ENCODE peak calls at places on chromosome 3, in four cellular contexts. One of them, this sample, is unnamed.

GRCh38 chr3:194404365-194405140 is 5.5 kb upstream of the GP5 start:
- DNase-seq in spleen: no peak
- DNase-seq in heart left ventricle: no peak
- DNase-seq in tibial nerve: no peak
- DNase-seq in this sample: peak

GRCh38 chr3:27840807-27841594 is 118.9 kb upstream of the EOMES start:
- DNase-seq in heart left ventricle: no peak
- DNase-seq in tibial nerve: no peak
- DNase-seq in spleen: no peak
- DNase-seq in this sample: no peak

GRCh38 chr3:10762611-10763247 is 53.3 kb upstream of the SLC6A11 start:
- DNase-seq in heart left ventricle: no peak
- DNase-seq in spleen: no peak
- DNase-seq in tibial nerve: no peak
- DNase-seq in this sample: no peak

GRCh38 chr3:161104561-161105551 is at the start of gene B3GALNT1:
- DNase-seq in heart left ventricle: peak
- DNase-seq in spleen: peak
- DNase-seq in tibial nerve: no peak
- DNase-seq in this sample: no peak

GRCh38 chr3:66729685-66730393 is 229.0 kb upstream of the LRIG1 start:
- DNase-seq in heart left ventricle: no peak
- DNase-seq in tibial nerve: no peak
- DNase-seq in spleen: no peak
- DNase-seq in this sample: no peak

GRCh38 chr3:21310176-21310575 is 440.8 kb downstream of the ZNF385D start:
- DNase-seq in spleen: no peak
- DNase-seq in heart left ventricle: no peak
- DNase-seq in tibial nerve: no peak
- DNase-seq in this sample: no peak

GRCh38 chr3:123792473-123793201 is 91.5 kb downstream of the MYLK start:
- DNase-seq in heart left ventricle: no peak
- DNase-seq in tibial nerve: no peak
- DNase-seq in spleen: no peak
- DNase-seq in this sample: no peak

GRCh38 chr3:146503459-146504202 is 34.3 kb upstream of the PLSCR2 start:
- DNase-seq in tibial nerve: no peak
- DNase-seq in heart left ventricle: no peak
- DNase-seq in spleen: no peak
- DNase-seq in this sample: peak

GRCh38 chr3:106765342-106765741 is 611.9 kb upstream of the CCDC54 start:
- DNase-seq in tibial nerve: no peak
- DNase-seq in spleen: no peak
- DNase-seq in heart left ventricle: no peak
- DNase-seq in this sample: peak

GRCh38 chr3:157589168-157589567 is 86.0 kb upstream of the VEPH1 start:
- DNase-seq in heart left ventricle: no peak
- DNase-seq in spleen: no peak
- DNase-seq in tibial nerve: no peak
- DNase-seq in this sample: no peak

GRCh38 chr3:177835008-177835407 is 637.7 kb upstream of the TBL1XR1 start:
- DNase-seq in spleen: no peak
- DNase-seq in heart left ventricle: no peak
- DNase-seq in tibial nerve: no peak
- DNase-seq in this sample: peak

GRCh38 chr3:36905545-36905944 is 39.3 kb downstream of the TRANK1 start:
- DNase-seq in heart left ventricle: no peak
- DNase-seq in tibial nerve: no peak
- DNase-seq in spleen: no peak
- DNase-seq in this sample: no peak

GRCh38 chr3:15330031-15330596 is 2.3 kb downstream of the SH3BP5 start:
- DNase-seq in spleen: no peak
- DNase-seq in tibial nerve: peak
- DNase-seq in heart left ventricle: peak
- DNase-seq in this sample: peak

GRCh38 chr3:134457331-134458125 is 28.3 kb downstream of the ANAPC13 start:
- DNase-seq in heart left ventricle: no peak
- DNase-seq in spleen: no peak
- DNase-seq in tibial nerve: no peak
- DNase-seq in this sample: no peak

GRCh38 chr3:19934098-19934566 is at the start of gene EFHB:
- DNase-seq in heart left ventricle: no peak
- DNase-seq in tibial nerve: no peak
- DNase-seq in spleen: no peak
- DNase-seq in this sample: no peak

GRCh38 chr3:58088501-58088900 is 80.3 kb downstream of the FLNB start:
- DNase-seq in heart left ventricle: no peak
- DNase-seq in spleen: no peak
- DNase-seq in tibial nerve: no peak
- DNase-seq in this sample: no peak

GRCh38 chr3:163218336-163218735 is 1721.7 kb downstream of the OTOL1 start:
- DNase-seq in tibial nerve: no peak
- DNase-seq in spleen: no peak
- DNase-seq in heart left ventricle: no peak
- DNase-seq in this sample: no peak

GRCh38 chr3:102979202-102979601 is 544.4 kb downstream of the ZPLD1 start:
- DNase-seq in spleen: no peak
- DNase-seq in tibial nerve: no peak
- DNase-seq in heart left ventricle: no peak
- DNase-seq in this sample: no peak

GRCh38 chr3:127777861-127778711 is 44.2 kb downstream of the MGLL start:
- DNase-seq in tibial nerve: no peak
- DNase-seq in spleen: peak
- DNase-seq in heart left ventricle: no peak
- DNase-seq in this sample: no peak

GRCh38 chr3:21484323-21485154 is 266.5 kb downstream of the ZNF385D start:
- DNase-seq in spleen: no peak
- DNase-seq in heart left ventricle: peak
- DNase-seq in tibial nerve: no peak
- DNase-seq in this sample: peak

GRCh38 chr3:143252931-143253330 is 133.4 kb downstream of the CHST2 start:
- DNase-seq in heart left ventricle: no peak
- DNase-seq in spleen: no peak
- DNase-seq in tibial nerve: no peak
- DNase-seq in this sample: no peak

GRCh38 chr3:47282424-47283192 is at the start of the genes KIF9 and KLHL18:
- DNase-seq in heart left ventricle: peak
- DNase-seq in spleen: peak
- DNase-seq in tibial nerve: peak
- DNase-seq in this sample: peak
- TF ChIP-seq POLR2A in heart left ventricle: peak
- TF ChIP-seq POLR2A in spleen: peak
- TF ChIP-seq POLR2A in tibial nerve: no peak
- TF ChIP-seq POLR2A in this sample: peak

GRCh38 chr3:33884204-33884561 is 85.8 kb downstream of the PDCD6IP start:
- DNase-seq in tibial nerve: no peak
- DNase-seq in spleen: no peak
- DNase-seq in heart left ventricle: no peak
- DNase-seq in this sample: no peak
- TF ChIP-seq CTCF in tibial nerve: peak
- TF ChIP-seq CTCF in spleen: no peak
- TF ChIP-seq CTCF in heart left ventricle: peak
- TF ChIP-seq CTCF in this sample: no peak

DNA sequence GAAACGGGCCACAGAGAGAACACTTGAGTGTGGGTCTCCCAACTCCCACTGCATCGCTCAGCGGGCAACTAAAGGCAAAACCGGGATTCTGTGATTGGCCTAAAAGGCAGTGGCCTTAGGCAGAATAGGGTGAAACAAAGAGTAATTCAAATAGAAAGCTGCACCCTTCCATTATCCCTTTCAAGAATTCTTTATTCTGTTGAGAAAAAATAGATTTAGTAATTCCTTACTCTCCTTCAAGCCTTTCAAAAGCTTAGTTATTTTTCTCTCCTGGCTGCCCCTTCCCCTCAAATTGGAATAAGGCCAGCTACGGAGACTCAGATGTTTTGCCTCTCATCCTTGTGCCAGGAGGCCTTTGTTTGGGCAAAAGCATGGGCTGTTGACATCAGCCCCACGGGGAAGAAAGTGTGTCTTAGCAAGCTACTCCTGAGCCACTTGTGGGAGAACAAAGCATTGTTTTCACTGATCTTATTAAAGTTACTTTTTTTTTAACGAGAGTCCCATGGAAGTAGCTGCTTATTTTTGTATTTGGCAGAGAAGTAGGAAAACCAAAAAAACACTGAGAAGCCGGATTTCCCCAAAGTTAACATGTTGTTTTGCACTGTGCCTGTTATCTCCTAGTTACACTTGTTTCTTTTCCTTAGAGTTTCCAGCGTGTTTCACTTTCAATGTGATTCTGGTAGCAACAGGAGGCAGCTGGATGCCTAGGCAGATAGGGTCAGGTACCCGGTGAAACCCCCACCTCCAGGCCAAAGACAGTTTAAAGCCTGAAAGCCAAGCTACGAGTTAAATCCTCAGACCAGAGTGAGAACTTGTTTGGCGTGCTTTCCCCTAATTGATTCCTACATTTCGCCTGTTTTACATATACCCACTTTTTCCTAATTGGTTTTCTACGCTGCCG is 2.2 kb downstream of the ST6GAL1 start:
- DNase-seq in spleen: no peak
- DNase-seq in tibial nerve: no peak
- DNase-seq in heart left ventricle: peak
- DNase-seq in this sample: no peak
- H3K4me3 ChIP-seq in spleen: peak
- H3K4me3 ChIP-seq in tibial nerve: peak
- H3K4me3 ChIP-seq in heart left ventricle: peak
- H3K4me3 ChIP-seq in this sample: peak

DNA sequence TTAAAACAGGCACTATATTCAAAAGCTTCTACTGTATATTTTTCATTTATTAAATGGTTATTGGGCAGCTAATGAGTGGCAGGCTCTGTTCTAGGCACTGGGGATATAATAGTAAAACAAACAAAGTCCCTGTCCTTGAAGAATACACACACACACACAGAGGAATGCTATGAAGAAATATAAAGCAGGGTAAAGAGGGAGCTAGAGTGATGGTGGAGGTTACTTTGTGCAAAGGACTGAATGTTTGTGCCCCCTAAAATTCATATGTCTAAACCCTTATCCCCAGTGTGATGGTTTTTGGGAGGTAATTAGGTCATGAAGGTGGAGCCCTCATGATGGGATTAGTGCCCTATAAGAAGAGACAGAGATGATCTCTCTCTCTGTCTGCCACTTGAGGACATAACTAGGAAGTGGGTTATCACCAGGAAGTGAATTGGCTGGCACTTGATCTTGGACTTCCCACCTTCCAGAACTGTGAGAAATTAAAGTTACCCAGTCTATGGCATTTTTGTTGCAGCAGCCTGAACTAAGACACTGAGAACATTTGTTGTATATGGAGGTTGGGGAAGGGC is 31.8 kb downstream of the USF3 start:
- DNase-seq in heart left ventricle: no peak
- DNase-seq in spleen: no peak
- DNase-seq in tibial nerve: no peak
- DNase-seq in this sample: no peak
- TF ChIP-seq POLR2A in heart left ventricle: no peak
- TF ChIP-seq POLR2A in spleen: no peak
- TF ChIP-seq POLR2A in tibial nerve: no peak
- TF ChIP-seq POLR2A in this sample: no peak

DNA sequence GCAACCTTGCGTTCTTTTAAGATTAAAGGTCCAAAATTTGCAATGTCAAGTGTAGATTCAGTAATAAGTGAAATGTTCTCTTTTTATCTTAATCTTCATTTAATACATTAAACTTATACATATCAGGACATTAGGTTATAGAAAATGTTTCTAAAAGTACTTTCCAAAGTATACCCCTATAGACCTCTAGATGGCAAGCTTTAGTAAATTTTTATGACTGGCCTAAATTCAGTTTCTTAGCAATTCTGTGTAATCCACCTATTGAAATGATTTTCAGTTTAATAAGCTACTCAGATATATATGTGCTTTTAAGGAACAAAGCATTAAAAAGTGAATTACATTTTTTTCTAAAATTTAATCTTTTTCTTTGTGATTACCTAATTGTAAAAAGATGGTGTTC is 342.2 kb downstream of the GBE1 start:
- DNase-seq in tibial nerve: no peak
- DNase-seq in heart left ventricle: no peak
- DNase-seq in spleen: no peak
- DNase-seq in this sample: peak
- TF ChIP-seq CTCF in tibial nerve: peak
- TF ChIP-seq CTCF in heart left ventricle: peak
- TF ChIP-seq CTCF in spleen: no peak
- TF ChIP-seq CTCF in this sample: no peak

GRCh38 chr3:155022896-155023295 is 57.2 kb upstream of the MME start:
- DNase-seq in tibial nerve: no peak
- DNase-seq in spleen: no peak
- DNase-seq in heart left ventricle: no peak
- DNase-seq in this sample: no peak
- H3K4me3 ChIP-seq in tibial nerve: no peak
- H3K4me3 ChIP-seq in spleen: no peak
- H3K4me3 ChIP-seq in heart left ventricle: no peak
- H3K4me3 ChIP-seq in this sample: no peak

DNA sequence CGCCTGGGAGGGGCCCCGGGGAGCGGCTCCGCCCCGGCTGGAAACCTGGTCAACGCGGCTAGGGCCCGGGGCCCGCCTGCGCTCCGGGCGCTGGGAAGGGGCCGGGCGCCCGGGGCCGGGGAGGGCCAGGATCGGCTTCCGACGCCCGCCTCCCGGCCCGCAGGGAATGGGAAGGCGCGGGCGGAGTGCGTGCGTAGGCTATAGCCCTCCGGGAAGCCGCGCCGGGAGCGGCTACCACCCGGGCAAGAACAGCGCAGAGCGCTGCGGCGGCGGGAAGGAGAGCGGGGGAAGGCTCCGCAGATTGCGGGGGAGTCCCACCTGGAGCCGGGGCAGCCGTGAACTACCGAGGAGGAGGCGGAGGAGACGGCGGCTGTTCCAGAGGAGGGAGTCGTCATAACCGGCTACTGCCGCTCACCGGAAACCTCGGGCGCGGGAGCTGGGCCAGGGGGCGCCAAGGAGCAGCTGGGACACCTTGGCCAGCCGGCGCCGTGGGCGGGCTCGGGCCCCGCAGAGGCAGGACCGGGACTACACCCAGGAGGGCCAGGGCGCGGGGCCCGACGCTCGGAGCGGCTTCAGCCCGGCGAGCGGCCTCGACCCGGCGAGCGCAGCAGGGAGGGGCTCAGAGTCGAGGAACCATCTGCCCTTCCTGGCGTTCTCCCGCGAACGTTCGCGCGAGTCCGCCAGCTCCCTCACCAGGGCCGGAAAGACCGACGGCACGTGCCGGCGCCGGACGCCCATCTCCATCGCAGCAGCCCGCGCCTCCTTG is at the start of gene EOGT:
- DNase-seq in spleen: peak
- DNase-seq in heart left ventricle: peak
- DNase-seq in tibial nerve: peak
- DNase-seq in this sample: peak
- TF ChIP-seq POLR2A in spleen: peak
- TF ChIP-seq POLR2A in heart left ventricle: peak
- TF ChIP-seq POLR2A in tibial nerve: no peak
- TF ChIP-seq POLR2A in this sample: no peak

This sample was measured in NB4.